ENCODE peak calls at places on chromosome 9, in five cellular contexts. X is PC-9; T is CD8-positive, alpha-beta T cell; M is endothelial cell; N is gastrocnemius medialis. R is an unnamed sample.

GRCh38 chr9:2610985-2611384 is 10.6 kb upstream of the VLDLR start:
- DNase-seq in M (no peak), X (no peak), N (no peak), T (no peak), R (no peak)

GRCh38 chr9:72185561-72185960 is 36.3 kb downstream of the GDA start:
- DNase-seq in N (no peak), X (no peak), M (no peak), T (no peak), R (no peak)

GRCh38 chr9:126715382-126715781 is 89.5 kb upstream of the ZBTB43 start:
- DNase-seq in M (no peak), X (no peak), T (no peak), N (no peak), R (no peak)

GRCh38 chr9:11915699-11916098 is 777.5 kb upstream of the TYRP1 start:
- DNase-seq in X (no peak), M (no peak), N (no peak), T (no peak), R (no peak)

GRCh38 chr9:69718218-69718617 is 41.6 kb downstream of the PTAR1 start:
- DNase-seq in X (no peak), M (no peak), T (no peak), N (no peak), R (no peak)

GRCh38 chr9:120435066-120435465 is 144.9 kb downstream of the CDK5RAP2 start:
- DNase-seq in N (no peak), M (no peak), T (no peak), X (no peak), R (no peak)

GRCh38 chr9:94014066-94014654 is 59.0 kb upstream of the BARX1 start:
- DNase-seq in M (peak), N (no peak), X (no peak), T (no peak), R (no peak)

GRCh38 chr9:93159601-93160418 is 24.1 kb upstream of the WNK2 start:
- DNase-seq in T (peak), N (peak), M (peak), X (peak), R (peak)

GRCh38 chr9:35277649-35278359 is 116.0 kb downstream of the UNC13B start:
- DNase-seq in M (no peak), X (no peak), N (no peak), T (no peak), R (no peak)

GRCh38 chr9:90830051-90830450 is 28.4 kb downstream of the SYK start:
- DNase-seq in X (no peak), T (no peak), N (no peak), M (no peak), R (no peak)
- TF ChIP-seq CTCF in X (no peak), T (no peak), N (no peak), M (peak), R (no peak)

DNA sequence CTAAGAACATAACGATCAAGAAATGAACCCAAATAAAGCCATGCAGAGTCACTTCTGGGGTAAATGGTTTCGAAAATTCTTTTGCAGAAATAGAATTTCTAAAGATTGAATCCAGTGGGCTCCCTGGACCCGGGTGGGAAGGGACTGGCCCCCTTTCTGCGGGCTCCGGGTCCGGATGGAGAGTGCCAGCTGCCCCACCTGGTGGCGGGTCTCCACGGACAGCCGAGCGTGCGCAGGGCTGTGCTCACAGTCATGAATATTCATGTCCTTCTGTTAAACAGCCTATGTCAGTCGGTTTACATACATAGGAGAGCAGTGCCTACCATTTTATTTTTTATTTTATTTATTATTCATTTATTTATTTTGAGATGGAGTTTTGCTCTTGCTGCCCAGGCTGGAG is 4.7 kb upstream of the PPP1R26 start:
- DNase-seq in X (no peak), T (no peak), M (peak), N (no peak), R (peak)
- TF ChIP-seq CTCF in X (no peak), T (peak), M (peak), N (no peak), R (peak)

DNA sequence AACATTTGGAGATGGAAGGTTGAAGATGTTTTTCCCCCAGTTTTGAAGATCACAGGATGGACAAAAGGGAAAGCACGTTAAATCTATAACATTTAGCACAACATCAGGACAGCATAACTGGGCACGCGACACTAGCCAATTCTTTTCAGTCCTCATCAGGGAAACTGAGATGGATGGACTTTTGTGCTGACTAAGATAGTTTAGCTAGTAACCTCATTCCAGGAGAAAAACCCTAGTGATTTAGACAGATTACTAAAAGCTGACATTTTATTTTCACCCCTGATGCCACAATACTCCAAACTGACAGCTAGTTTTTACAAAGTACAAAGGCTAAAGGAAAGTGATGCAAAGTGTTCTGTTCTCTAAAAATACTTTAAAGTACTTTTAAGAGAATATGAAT is 53.3 kb downstream of the EPB41L4B start:
- DNase-seq in T (no peak), N (no peak), X (no peak), M (no peak), R (no peak)
- TF ChIP-seq CTCF in T (no peak), N (no peak), X (no peak), M (no peak), R (no peak)

GRCh38 chr9:107141967-107142366 is 141.1 kb upstream of the RAD23B start:
- DNase-seq in T (no peak), M (no peak), X (no peak), N (no peak), R (no peak)
- TF ChIP-seq CTCF in T (no peak), M (no peak), X (peak), N (no peak), R (no peak)

GRCh38 chr9:101465330-101465915 is 29.8 kb upstream of the ALDOB start:
- DNase-seq in T (no peak), M (no peak), X (peak), N (no peak), R (no peak)
- TF ChIP-seq CTCF in T (no peak), M (no peak), X (peak), N (no peak), R (peak)

GRCh38 chr9:112705773-112706427 is 12.0 kb downstream of the INIP start:
- DNase-seq in N (no peak), M (peak), X (no peak), T (no peak), R (no peak)
- TF ChIP-seq CTCF in N (no peak), M (peak), X (no peak), T (no peak), R (peak)

GRCh38 chr9:125039544-125039943 is 98.7 kb upstream of the GOLGA1 start:
- DNase-seq in T (no peak), M (no peak), X (no peak), N (no peak), R (no peak)
- TF ChIP-seq CTCF in T (no peak), M (no peak), X (no peak), N (no peak), R (no peak)

GRCh38 chr9:6049798-6050197 is 34.4 kb upstream of the RANBP6 start:
- DNase-seq in N (no peak), T (no peak), X (no peak), M (no peak), R (no peak)
- TF ChIP-seq CTCF in N (no peak), T (peak), X (peak), M (peak), R (no peak)

GRCh38 chr9:98201749-98202148 is 9.3 kb upstream of the CORO2A start:
- DNase-seq in M (no peak), N (no peak), X (no peak), T (no peak), R (no peak)
- TF ChIP-seq CTCF in M (no peak), N (no peak), X (no peak), T (no peak), R (no peak)

GRCh38 chr9:137235424-137236237 is 4.9 kb downstream of the SLC34A3 start:
- DNase-seq in T (no peak), N (no peak), M (no peak), X (no peak), R (no peak)
- TF ChIP-seq CTCF in T (no peak), N (no peak), M (no peak), X (no peak), R (peak)

R was measured in progenitor cell of endocrine pancreas.